ENCODE peak calls at places on chromosome 21, in seven cellular contexts. A is tibial nerve, P is ascending aorta, K is fibroblast of lung, L is left ventricle myocardium inferior, G is IMR-90, M is neural progenitor cell. E is an unnamed sample. For H3K27me3, the result is how much of the 10 kb centered on the place peaks cover.

GRCh38 chr21:41280115-41280919 is 36.3 kb upstream of the FAM3B start:
- DNase-seq in A (no peak), P (no peak), K (peak), L (no peak), G (peak), M (no peak), E (no peak)

GRCh38 chr21:33268736-33269441 is 2.7 kb downstream of the IL10RB start:
- DNase-seq in A (no peak), P (no peak), K (no peak), L (no peak), G (no peak), M (no peak), E (peak)

GRCh38 chr21:34949045-34949444 is 100.1 kb downstream of the RUNX1 start:
- DNase-seq in A (no peak), P (no peak), K (no peak), L (no peak), G (peak), M (no peak), E (no peak)

GRCh38 chr21:34702341-34702807 is 33.6 kb downstream of the CLIC6 start:
- DNase-seq in A (no peak), P (peak), K (peak), L (no peak), G (peak), M (no peak), E (peak)

GRCh38 chr21:29125199-29125598 is 5.2 kb upstream of the MAP3K7CL start:
- DNase-seq in A (no peak), P (no peak), K (no peak), L (no peak), G (no peak), M (no peak), E (no peak)

GRCh38 chr21:46304437-46304836 is 18.3 kb downstream of the YBEY start:
- DNase-seq in A (no peak), P (no peak), K (no peak), L (no peak), G (no peak), M (no peak), E (no peak)

GRCh38 chr21:17458279-17458678 is 54.6 kb upstream of the CXADR start:
- DNase-seq in A (no peak), P (no peak), K (no peak), L (no peak), G (no peak), M (no peak), E (no peak)

GRCh38 chr21:41133896-41134522 is 34.0 kb upstream of the BACE2 start:
- DNase-seq in A (no peak), P (no peak), K (peak), L (no peak), G (peak), M (peak), E (peak)

GRCh38 chr21:33059319-33059894 is 10.5 kb upstream of the OLIG1 start:
- DNase-seq in A (no peak), P (no peak), K (no peak), L (no peak), G (no peak), M (no peak), E (peak)

GRCh38 chr21:39386194-39386593 is 37.3 kb upstream of the HMGN1 start:
- DNase-seq in A (no peak), P (no peak), K (no peak), L (no peak), G (no peak), M (no peak), E (no peak)

GRCh38 chr21:26851109-26851944 is 6.1 kb upstream of the ADAMTS1 start:
- DNase-seq in A (no peak), P (no peak), K (no peak), L (no peak), G (no peak), M (no peak), E (no peak)

GRCh38 chr21:41188476-41189146 is 20.7 kb downstream of the BACE2 start:
- DNase-seq in A (no peak), P (no peak), K (no peak), L (no peak), G (no peak), M (no peak), E (no peak)

GRCh38 chr21:32727728-32728454 is at the start of gene SYNJ1:
- DNase-seq in A (peak), P (peak), K (peak), L (peak), G (peak), M (peak), E (peak)

GRCh38 chr21:44874497-44875331 is 1.2 kb upstream of the PTTG1IP start:
- DNase-seq in A (no peak), P (peak), K (no peak), L (peak), G (no peak), M (peak), E (peak)

GRCh38 chr21:44873356-44874239 is at the start of gene PTTG1IP:
- DNase-seq in A (peak), P (peak), K (peak), L (peak), G (peak), M (peak), E (peak)

GRCh38 chr21:44874240-44874496 is 678 bp upstream of the PTTG1IP start:
- DNase-seq in A (no peak), P (no peak), K (no peak), L (no peak), G (no peak), M (no peak), E (peak)

GRCh38 chr21:44878053-44878982 is 4.8 kb upstream of the PTTG1IP start:
- DNase-seq in A (no peak), P (no peak), K (no peak), L (peak), G (peak), M (no peak), E (peak)

DNA sequence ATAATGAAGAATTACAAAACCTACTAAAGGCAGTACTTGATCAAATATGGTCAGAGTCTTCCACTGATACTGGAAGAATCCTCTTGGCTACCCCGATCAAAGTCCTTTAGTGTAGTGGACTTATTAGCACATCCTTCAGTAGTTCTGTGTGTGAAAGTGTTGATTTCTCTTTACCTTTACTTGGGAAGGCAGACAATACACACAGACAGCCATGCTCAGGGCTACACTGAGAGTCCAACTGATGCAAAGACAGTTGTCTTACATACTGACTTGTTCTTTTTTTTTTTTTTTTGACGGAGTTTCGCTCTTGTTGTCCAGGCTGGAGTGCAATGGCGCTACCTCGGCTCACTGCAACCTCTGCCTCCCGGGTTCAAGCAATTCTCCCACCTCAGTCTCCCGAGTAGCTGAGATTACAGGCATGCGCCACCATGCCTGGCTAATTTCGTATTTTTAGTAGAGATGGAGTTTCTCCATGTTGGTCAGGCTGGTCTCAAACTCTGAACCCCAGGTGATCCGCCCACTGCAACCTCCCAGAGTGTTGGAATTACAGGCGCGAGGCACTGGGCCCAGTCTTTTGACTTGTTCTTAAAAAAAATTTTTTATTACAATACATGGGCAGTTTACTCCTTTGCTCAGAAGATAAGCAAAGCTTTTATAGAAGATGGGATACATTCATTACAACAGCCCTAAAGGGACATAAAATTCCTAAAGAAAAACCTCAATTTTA is 3.5 kb upstream of the PTTG1IP start:
- DNase-seq in A (no peak), P (no peak), K (no peak), L (no peak), G (no peak), M (no peak), E (no peak)
- H3K27me3 ChIP-seq in A (under half), P (under half), K (under half), L (under half), G (under half), M (under half), E (under half)

DNA sequence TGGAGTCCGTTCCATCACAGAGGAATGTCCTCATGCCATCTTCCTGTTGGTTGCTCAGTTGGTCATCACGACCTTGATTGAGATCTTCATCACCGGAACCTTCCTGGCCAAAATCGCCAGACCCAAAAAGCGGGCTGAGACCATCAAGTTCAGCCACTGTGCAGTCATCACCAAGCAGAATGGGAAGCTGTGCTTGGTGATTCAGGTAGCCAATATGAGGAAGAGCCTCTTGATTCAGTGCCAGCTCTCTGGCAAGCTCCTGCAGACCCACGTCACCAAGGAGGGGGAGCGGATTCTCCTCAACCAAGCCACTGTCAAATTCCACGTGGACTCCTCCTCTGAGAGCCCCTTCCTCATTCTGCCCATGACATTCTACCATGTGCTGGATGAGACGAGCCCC is 42.9 kb downstream of the KCNJ15 start:
- DNase-seq in A (no peak), P (no peak), K (no peak), L (no peak), G (no peak), M (no peak), E (no peak)
- TF ChIP-seq CTCF in A (no peak), P (no peak), K (no peak), L (no peak), G (no peak), M (no peak), E (no peak)

DNA sequence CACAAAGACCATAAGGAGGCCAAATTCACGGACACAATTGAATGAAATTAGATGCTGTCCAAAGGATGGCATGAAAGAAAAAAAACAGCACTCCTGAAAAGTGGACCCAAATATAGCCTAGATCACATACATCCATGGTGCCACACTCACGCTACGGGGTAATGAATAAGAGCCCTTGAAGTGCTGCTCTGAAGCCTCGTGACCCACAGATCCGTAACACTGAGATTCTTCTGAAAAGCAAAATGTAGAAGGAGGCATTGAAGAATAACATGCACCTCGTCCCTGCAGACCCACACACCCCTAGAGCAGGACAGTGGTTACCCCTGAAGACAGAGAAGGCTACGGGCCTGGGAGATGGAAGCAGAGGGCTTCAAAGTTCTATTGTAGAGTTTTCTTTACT is 3.9 kb upstream of the ITGB2 start:
- DNase-seq in A (no peak), P (no peak), K (no peak), L (peak), G (no peak), M (no peak), E (no peak)
- H3K27me3 ChIP-seq in A (under half), P (under half), K (under half), L (half or more), G (half or more), M (half or more), E (under half)

GRCh38 chr21:25421327-25422028 is 185.8 kb downstream of the MRPL39 start:
- DNase-seq in A (no peak), P (no peak), K (peak), L (no peak), G (peak), M (peak), E (peak)
- TF ChIP-seq CTCF in A (no peak), P (peak), K (peak), L (peak), G (peak), M (peak), E (peak)

GRCh38 chr21:42527127-42527488 is 13.5 kb downstream of the SLC37A1 start:
- DNase-seq in A (no peak), P (peak), K (no peak), L (no peak), G (no peak), M (no peak), E (no peak)

GRCh38 chr21:42525676-42526378 is 12.2 kb downstream of the SLC37A1 start:
- DNase-seq in A (no peak), P (no peak), K (no peak), L (no peak), G (no peak), M (no peak), E (no peak)

GRCh38 chr21:42525228-42525604 is 11.6 kb downstream of the SLC37A1 start:
- DNase-seq in A (no peak), P (no peak), K (no peak), L (no peak), G (peak), M (peak), E (peak)

GRCh38 chr21:42527489-42528158 is 14.0 kb downstream of the SLC37A1 start:
- DNase-seq in A (no peak), P (peak), K (no peak), L (no peak), G (no peak), M (no peak), E (no peak)

GRCh38 chr21:42526379-42526727 is 12.7 kb downstream of the SLC37A1 start:
- DNase-seq in A (no peak), P (no peak), K (no peak), L (peak), G (no peak), M (no peak), E (no peak)
- H3K27me3 ChIP-seq in A (under half), P (under half), K (under half), L (under half), G (under half), M (under half), E (under half)

GRCh38 chr21:31173881-31174555 is 135.7 kb upstream of the KRTAP19-8 start:
- DNase-seq in A (no peak), P (peak), K (no peak), L (peak), G (no peak), M (peak), E (no peak)
- TF ChIP-seq CTCF in A (no peak), P (no peak), K (no peak), L (no peak), G (no peak), M (no peak), E (no peak)

GRCh38 chr21:36730291-36731281 is 31.7 kb downstream of the SIM2 start:
- DNase-seq in A (no peak), P (no peak), K (peak), L (no peak), G (no peak), M (no peak), E (no peak)
- H3K27me3 ChIP-seq in A (under half), P (under half), K (under half), L (half or more), G (under half), M (under half), E (under half)

GRCh38 chr21:44875341-44875740 is 1.9 kb upstream of the PTTG1IP start:
- DNase-seq in A (no peak), P (no peak), K (peak), L (no peak), G (peak), M (no peak), E (peak)
- TF ChIP-seq CTCF in A (no peak), P (no peak), K (no peak), L (no peak), G (no peak), M (no peak), E (no peak)

GRCh38 chr21:43274022-43274945 is 105.5 kb downstream of the CRYAA start:
- DNase-seq in A (no peak), P (no peak), K (no peak), L (peak), G (no peak), M (no peak), E (no peak)

GRCh38 chr21:43273708-43274021 is 104.9 kb downstream of the CRYAA start:
- DNase-seq in A (no peak), P (no peak), K (no peak), L (no peak), G (no peak), M (no peak), E (no peak)

GRCh38 chr21:43273016-43273707 is 104.4 kb downstream of the CRYAA start:
- DNase-seq in A (no peak), P (no peak), K (no peak), L (peak), G (no peak), M (no peak), E (no peak)

GRCh38 chr21:43276811-43277210 is 108.0 kb downstream of the CRYAA start:
- DNase-seq in A (no peak), P (no peak), K (no peak), L (peak), G (no peak), M (no peak), E (no peak)

GRCh38 chr21:43274946-43275310 is 106.1 kb downstream of the CRYAA start:
- DNase-seq in A (no peak), P (no peak), K (no peak), L (peak), G (no peak), M (no peak), E (no peak)
- H3K27me3 ChIP-seq in A (under half), P (under half), K (under half), L (half or more), G (half or more), M (under half), E (under half)

GRCh38 chr21:36966066-36966845 is at the start of gene HLCS:
- DNase-seq in A (peak), P (peak), K (peak), L (peak), G (peak), M (peak), E (peak)
- TF ChIP-seq CTCF in A (no peak), P (no peak), K (no peak), L (peak), G (peak), M (peak), E (peak)